ENCODE peak calls at places on chromosomes 5 and 9, in eight cellular contexts. J is HCT116, C is stomach, X is amniotic epithelial cell, L is uterus, S is KG1, U is foreskin melanocyte, D is lung microvascular endothelial cell. P is an unnamed sample.

GRCh38 chr5:133824661-133825254 is 143.7 kb downstream of the C5orf15 start:
- DNase-seq in J (no peak), C (no peak), X (no peak), L (no peak), S (no peak), U (no peak), D (no peak), P (no peak)

GRCh38 chr9:121024237-121024636 is 25.8 kb downstream of the C5 start:
- DNase-seq in J (no peak), C (no peak), X (no peak), L (no peak), S (no peak), U (no peak), D (no peak), P (no peak)

GRCh38 chr5:160434022-160434531 is 12.4 kb downstream of the PTTG1 start:
- DNase-seq in J (no peak), C (no peak), X (peak), L (no peak), S (no peak), U (no peak), D (no peak), P (no peak)

GRCh38 chr5:115237066-115237465 is 25.6 kb downstream of the PGGT1B start:
- DNase-seq in J (no peak), C (no peak), X (no peak), L (no peak), S (no peak), U (no peak), D (no peak), P (no peak)

GRCh38 chr5:1315709-1316587 is 21.1 kb upstream of the TERT start:
- DNase-seq in J (no peak), C (peak), X (no peak), L (no peak), S (no peak), U (no peak), D (peak), P (no peak)

GRCh38 chr5:60295423-60295822 is 401.9 kb upstream of the PDE4D start:
- DNase-seq in J (peak), C (peak), X (peak), L (no peak), S (no peak), U (peak), D (peak), P (no peak)

GRCh38 chr9:21679432-21679831 is 123.0 kb upstream of the MTAP start:
- DNase-seq in J (no peak), C (no peak), X (no peak), L (no peak), S (no peak), U (no peak), D (no peak), P (no peak)

GRCh38 chr5:43075319-43076293 is 35.5 kb upstream of the ANXA2R start:
- DNase-seq in J (no peak), C (no peak), X (no peak), L (peak), S (no peak), U (no peak), D (no peak), P (no peak)

GRCh38 chr5:165457854-165458481 is 1952.5 kb downstream of the MAT2B start:
- DNase-seq in J (no peak), C (no peak), X (peak), L (no peak), S (no peak), U (peak), D (peak), P (no peak)

GRCh38 chr5:81779125-81779934 is 28.4 kb upstream of the SSBP2 start:
- DNase-seq in J (no peak), C (peak), X (peak), L (peak), S (peak), U (peak), D (peak), P (no peak)

GRCh38 chr5:149221326-149221725 is 50.3 kb upstream of the AFAP1L1 start:
- DNase-seq in J (no peak), C (no peak), X (peak), L (no peak), S (no peak), U (no peak), D (no peak), P (no peak)

GRCh38 chr5:126849101-126849678 is 72.3 kb downstream of the LMNB1 start:
- DNase-seq in J (no peak), C (no peak), X (peak), L (peak), S (no peak), U (no peak), D (peak), P (no peak)

GRCh38 chr9:130432362-130432761 is 12.4 kb upstream of the ASS1 start:
- DNase-seq in J (no peak), C (no peak), X (no peak), L (no peak), S (no peak), U (no peak), D (no peak), P (no peak)

P was measured in stimulated activated CD4-positive, alpha-beta T cell treated with anti-CD3 and anti-CD28 coated beads, TNF-alpha, amount 100 ng/mL, for 4 hours.